ENCODE peak calls at places on chromosome 19, in five cellular contexts. One of them, this sample, is unnamed.

GRCh38 chr19:52691215-52691610 is 43.6 kb downstream of the ZNF611 start:
- DNase-seq in A673: no peak
- DNase-seq in tibial nerve: no peak
- DNase-seq in nephron progenitor cell: no peak
- DNase-seq in mucosa of descending colon: no peak
- DNase-seq in this sample: no peak

GRCh38 chr19:38671654-38672053 is 24.2 kb downstream of the ACTN4 start:
- DNase-seq in A673: no peak
- DNase-seq in tibial nerve: no peak
- DNase-seq in nephron progenitor cell: no peak
- DNase-seq in mucosa of descending colon: no peak
- DNase-seq in this sample: no peak

GRCh38 chr19:4375164-4375619 is 25.2 kb downstream of the SH3GL1 start:
- DNase-seq in mucosa of descending colon: peak; percentile 83
- DNase-seq in A673: no peak
- DNase-seq in nephron progenitor cell: no peak
- DNase-seq in tibial nerve: no peak
- DNase-seq in this sample: no peak

GRCh38 chr19:39363909-39364457 is 21.8 kb downstream of the SAMD4B start:
- DNase-seq in nephron progenitor cell: no peak
- DNase-seq in mucosa of descending colon: no peak
- DNase-seq in A673: peak; percentile 47
- DNase-seq in tibial nerve: peak; percentile 63
- DNase-seq in this sample: no peak

GRCh38 chr19:7926021-7926726 is at the start of gene CTXN1:
- DNase-seq in tibial nerve: peak; percentile 58
- DNase-seq in A673: peak; percentile 77
- DNase-seq in nephron progenitor cell: peak; percentile 94
- DNase-seq in mucosa of descending colon: peak; percentile 70
- DNase-seq in this sample: peak; percentile 97

GRCh38 chr19:23905771-23906170 is 8.9 kb upstream of the ZNF726 start:
- DNase-seq in mucosa of descending colon: no peak
- DNase-seq in nephron progenitor cell: no peak
- DNase-seq in A673: no peak
- DNase-seq in tibial nerve: no peak
- DNase-seq in this sample: no peak

GRCh38 chr19:8965887-8966286 is 44.3 kb downstream of the MUC16 start:
- DNase-seq in tibial nerve: no peak
- DNase-seq in mucosa of descending colon: no peak
- DNase-seq in nephron progenitor cell: peak; percentile 7
- DNase-seq in A673: peak; percentile 7
- DNase-seq in this sample: no peak

GRCh38 chr19:47240561-47240960 is 9.6 kb upstream of the BBC3 start:
- DNase-seq in nephron progenitor cell: no peak
- DNase-seq in tibial nerve: no peak
- DNase-seq in A673: no peak
- DNase-seq in mucosa of descending colon: no peak
- DNase-seq in this sample: no peak

GRCh38 chr19:42436006-42436405 is 6.7 kb downstream of the CXCL17 start:
- DNase-seq in nephron progenitor cell: no peak
- DNase-seq in tibial nerve: peak; percentile 35
- DNase-seq in mucosa of descending colon: no peak
- DNase-seq in A673: no peak
- DNase-seq in this sample: no peak

GRCh38 chr19:38837656-38838121 is 6.1 kb upstream of the ECH1 start:
- DNase-seq in A673: no peak
- DNase-seq in mucosa of descending colon: no peak
- DNase-seq in nephron progenitor cell: no peak
- DNase-seq in tibial nerve: no peak
- DNase-seq in this sample: no peak

GRCh38 chr19:22030680-22031079 is 19.9 kb upstream of the ZNF208 start:
- DNase-seq in mucosa of descending colon: no peak
- DNase-seq in nephron progenitor cell: no peak
- DNase-seq in A673: no peak
- DNase-seq in tibial nerve: no peak
- DNase-seq in this sample: no peak

GRCh38 chr19:7227735-7228134 is 66.5 kb downstream of the INSR start:
- DNase-seq in tibial nerve: no peak
- DNase-seq in mucosa of descending colon: no peak
- DNase-seq in A673: no peak
- DNase-seq in nephron progenitor cell: no peak
- DNase-seq in this sample: no peak

GRCh38 chr19:30090963-30091362 is 148.9 kb downstream of the URI1 start:
- DNase-seq in mucosa of descending colon: no peak
- DNase-seq in A673: no peak
- DNase-seq in tibial nerve: no peak
- DNase-seq in nephron progenitor cell: no peak
- DNase-seq in this sample: no peak

GRCh38 chr19:55265173-55265572 is 6.4 kb upstream of the PPP6R1 start:
- DNase-seq in A673: no peak
- DNase-seq in nephron progenitor cell: no peak
- DNase-seq in mucosa of descending colon: no peak
- DNase-seq in tibial nerve: no peak
- DNase-seq in this sample: no peak

GRCh38 chr19:8610041-8610927 is at the start of gene ADAMTS10:
- DNase-seq in A673: peak; percentile 64
- DNase-seq in nephron progenitor cell: peak; percentile 74
- DNase-seq in tibial nerve: no peak
- DNase-seq in mucosa of descending colon: no peak
- DNase-seq in this sample: peak; percentile 72

GRCh38 chr19:18649371-18650047 is 12.7 kb downstream of the KLHL26 start:
- DNase-seq in nephron progenitor cell: peak; percentile 63
- DNase-seq in A673: no peak
- DNase-seq in mucosa of descending colon: peak; percentile 68
- DNase-seq in tibial nerve: peak; percentile 64
- DNase-seq in this sample: peak; percentile 57

GRCh38 chr19:44908074-44908835 is 2.7 kb downstream of the APOE start:
- DNase-seq in nephron progenitor cell: no peak
- DNase-seq in mucosa of descending colon: no peak
- DNase-seq in A673: no peak
- DNase-seq in tibial nerve: no peak
- DNase-seq in this sample: no peak

GRCh38 chr19:574658-575526 is 2.5 kb downstream of the BSG start:
- DNase-seq in A673: no peak
- DNase-seq in nephron progenitor cell: peak; percentile 37
- DNase-seq in mucosa of descending colon: peak; percentile 56
- DNase-seq in tibial nerve: no peak
- DNase-seq in this sample: peak; percentile 60

GRCh38 chr19:577439-578392 is 5.3 kb downstream of the BSG start:
- DNase-seq in mucosa of descending colon: no peak
- DNase-seq in A673: no peak
- DNase-seq in nephron progenitor cell: no peak
- DNase-seq in tibial nerve: no peak
- DNase-seq in this sample: no peak

GRCh38 chr19:576768-577438 is 4.5 kb downstream of the BSG start:
- DNase-seq in nephron progenitor cell: no peak
- DNase-seq in A673: no peak
- DNase-seq in mucosa of descending colon: no peak
- DNase-seq in tibial nerve: no peak
- DNase-seq in this sample: no peak

GRCh38 chr19:572891-573825 is 762 bp downstream of the BSG start:
- DNase-seq in tibial nerve: no peak
- DNase-seq in nephron progenitor cell: peak; percentile 42
- DNase-seq in A673: peak; percentile 61
- DNase-seq in mucosa of descending colon: peak; percentile 82
- DNase-seq in this sample: peak; percentile 50

GRCh38 chr19:575527-576506 is 3.4 kb downstream of the BSG start:
- DNase-seq in tibial nerve: no peak
- DNase-seq in mucosa of descending colon: no peak
- DNase-seq in nephron progenitor cell: no peak
- DNase-seq in A673: no peak
- DNase-seq in this sample: no peak
- TF ChIP-seq CTCF in tibial nerve: no peak
- TF ChIP-seq CTCF in mucosa of descending colon: no peak
- TF ChIP-seq CTCF in nephron progenitor cell: no peak
- TF ChIP-seq CTCF in A673: no peak
- TF ChIP-seq CTCF in this sample: no peak

DNA sequence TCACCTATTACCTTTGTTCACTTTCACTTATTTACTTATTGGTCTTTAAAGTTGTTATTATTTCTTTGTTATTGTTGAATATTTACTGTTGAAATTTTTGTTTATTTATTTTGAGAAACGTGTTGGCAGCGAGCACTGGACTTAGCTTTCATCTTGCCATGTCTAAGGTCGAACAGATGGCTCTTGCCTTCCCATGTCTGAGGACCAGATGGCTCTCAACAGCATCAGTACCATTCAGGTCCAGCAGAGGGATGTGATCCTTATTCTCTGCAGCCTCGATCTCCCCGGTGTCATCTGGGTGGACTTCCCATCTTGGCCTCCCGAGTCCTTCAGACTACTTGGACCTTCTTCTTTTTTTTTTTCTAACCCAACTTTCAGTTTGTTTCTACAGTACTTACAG is 1437.6 kb downstream of the UQCRFS1 start:
- DNase-seq in tibial nerve: no peak
- DNase-seq in nephron progenitor cell: no peak
- DNase-seq in mucosa of descending colon: no peak
- DNase-seq in A673: peak; percentile 10
- DNase-seq in this sample: no peak
- TF ChIP-seq CTCF in tibial nerve: no peak
- TF ChIP-seq CTCF in nephron progenitor cell: no peak
- TF ChIP-seq CTCF in mucosa of descending colon: no peak
- TF ChIP-seq CTCF in A673: no peak
- TF ChIP-seq CTCF in this sample: no peak

GRCh38 chr19:33470040-33470330 is 51.6 kb downstream of the PEPD start:
- DNase-seq in nephron progenitor cell: no peak
- DNase-seq in mucosa of descending colon: no peak
- DNase-seq in A673: no peak
- DNase-seq in tibial nerve: peak; percentile 5
- DNase-seq in this sample: no peak

GRCh38 chr19:33470686-33471085 is 50.9 kb downstream of the PEPD start:
- DNase-seq in nephron progenitor cell: no peak
- DNase-seq in A673: no peak
- DNase-seq in tibial nerve: no peak
- DNase-seq in mucosa of descending colon: no peak
- DNase-seq in this sample: no peak

GRCh38 chr19:33473644-33474305 is 47.8 kb downstream of the PEPD start:
- DNase-seq in A673: peak; percentile 84
- DNase-seq in nephron progenitor cell: no peak
- DNase-seq in tibial nerve: no peak
- DNase-seq in mucosa of descending colon: no peak
- DNase-seq in this sample: no peak

GRCh38 chr19:33471111-33471996 is 50.2 kb downstream of the PEPD start:
- DNase-seq in mucosa of descending colon: no peak
- DNase-seq in tibial nerve: peak; percentile 6
- DNase-seq in A673: no peak
- DNase-seq in nephron progenitor cell: no peak
- DNase-seq in this sample: no peak

DNA sequence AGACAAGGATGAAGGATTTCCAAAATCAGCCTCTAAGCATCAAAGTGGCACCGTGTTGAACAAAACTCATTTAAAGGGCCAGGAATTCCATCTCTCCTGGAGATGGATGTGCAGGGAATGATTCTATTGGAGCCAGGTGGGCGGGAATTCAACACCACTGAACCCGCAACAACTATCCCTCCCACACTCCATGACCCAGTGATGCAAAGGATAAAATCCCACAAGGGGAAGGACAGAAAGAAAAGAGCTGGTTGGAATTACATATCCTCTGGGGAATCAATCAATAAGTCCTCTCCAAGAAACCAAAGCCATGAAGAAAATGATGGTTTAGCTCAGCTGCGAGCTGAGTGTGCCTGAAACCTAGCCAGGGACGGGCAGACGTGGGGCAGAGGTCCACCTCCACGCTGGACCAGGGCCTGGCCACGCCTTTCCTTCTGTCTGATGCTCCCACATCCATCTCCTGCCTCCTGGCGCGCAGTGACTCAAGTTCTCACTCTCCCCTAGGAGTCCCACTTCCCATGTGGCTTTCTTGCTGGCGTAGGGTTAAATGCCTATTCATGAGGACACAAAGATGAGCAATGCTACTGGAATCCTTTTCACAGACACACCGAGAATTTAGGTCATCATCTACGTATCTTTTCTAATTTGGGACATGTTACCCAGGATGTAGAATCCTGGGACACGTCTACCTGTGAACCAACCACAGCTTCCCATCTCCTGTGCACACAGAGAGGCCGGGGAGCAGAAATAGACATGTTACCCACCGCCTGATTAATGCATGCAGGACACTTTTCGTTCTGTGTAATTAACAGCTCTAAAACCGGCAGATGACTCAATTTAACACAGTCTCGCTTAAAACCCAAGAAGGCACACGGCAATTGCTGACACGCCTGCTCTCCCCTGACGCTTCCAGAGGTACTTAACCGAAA is 48.6 kb downstream of the PEPD start:
- DNase-seq in tibial nerve: no peak
- DNase-seq in mucosa of descending colon: no peak
- DNase-seq in nephron progenitor cell: no peak
- DNase-seq in A673: peak; percentile 91
- DNase-seq in this sample: no peak
- TF ChIP-seq CTCF in tibial nerve: no peak
- TF ChIP-seq CTCF in mucosa of descending colon: no peak
- TF ChIP-seq CTCF in nephron progenitor cell: no peak
- TF ChIP-seq CTCF in A673: peak; percentile 8
- TF ChIP-seq CTCF in this sample: no peak

DNA sequence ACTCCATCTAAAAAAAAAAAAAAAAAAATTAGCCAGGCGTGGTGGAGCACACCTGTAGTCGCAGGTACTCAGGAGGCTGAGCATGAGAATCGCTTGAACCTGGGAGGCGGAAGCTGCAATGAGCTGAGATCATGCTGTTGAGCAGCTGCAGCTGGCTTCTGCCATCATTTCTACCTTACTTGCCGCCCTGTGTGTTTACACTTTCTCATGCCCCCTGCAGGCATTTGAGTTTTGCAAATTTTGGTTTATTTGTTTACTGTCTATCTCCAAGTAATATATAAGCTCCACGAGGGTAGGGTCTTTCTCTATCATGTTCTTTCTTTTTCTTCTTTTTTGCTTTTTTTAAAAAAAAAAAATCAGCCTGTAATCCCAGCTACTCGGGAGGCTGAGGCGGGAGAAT is 18.0 kb downstream of the CACNG6 start:
- DNase-seq in nephron progenitor cell: no peak
- DNase-seq in A673: no peak
- DNase-seq in mucosa of descending colon: no peak
- DNase-seq in tibial nerve: no peak
- DNase-seq in this sample: no peak
- TF ChIP-seq CTCF in nephron progenitor cell: no peak
- TF ChIP-seq CTCF in A673: no peak
- TF ChIP-seq CTCF in mucosa of descending colon: no peak
- TF ChIP-seq CTCF in tibial nerve: no peak
- TF ChIP-seq CTCF in this sample: no peak